ENCODE peak calls at places on chromosomes 12 and 14, in six cellular contexts. B is retina; S is upper lobe of right lung; G is RKO; Q is uterus; M is stimulated activated naive CD4-positive, alpha-beta T cell. A is an unnamed sample.

GRCh38 chr12:27780612-27781408 is 774 bp upstream of the MANSC4 start:
- DNase-seq in B (no peak), S (no peak), G (peak), Q (peak), M (peak), A (no peak)

GRCh38 chr12:95074766-95075165 is 1.3 kb upstream of the NR2C1 start:
- DNase-seq in B (no peak), S (no peak), G (no peak), Q (no peak), M (no peak), A (no peak)

GRCh38 chr12:120199595-120200306 is 1.2 kb downstream of the RPLP0 start:
- DNase-seq in B (no peak), S (no peak), G (peak), Q (peak), M (no peak), A (no peak)

GRCh38 chr14:90819734-90820393 is 3.6 kb upstream of the TTC7B start:
- DNase-seq in B (no peak), S (no peak), G (no peak), Q (no peak), M (no peak), A (no peak)

GRCh38 chr12:20588057-20588456 is 107.1 kb upstream of the SLCO1C1 start:
- DNase-seq in B (peak), S (no peak), G (no peak), Q (no peak), M (no peak), A (no peak)

GRCh38 chr14:34462132-34462893 is at the start of gene SPTSSA:
- DNase-seq in B (peak), S (peak), G (peak), Q (peak), M (peak), A (peak)

GRCh38 chr14:99254391-99255009 is 17.5 kb downstream of the BCL11B start:
- DNase-seq in B (peak), S (no peak), G (no peak), Q (no peak), M (no peak), A (no peak)

GRCh38 chr14:64279719-64280668 is 14.2 kb downstream of the ESR2 start:
- DNase-seq in B (no peak), S (no peak), G (peak), Q (peak), M (no peak), A (no peak)

GRCh38 chr12:132489078-132489601 is 811 bp upstream of the FBRSL1 start:
- DNase-seq in B (peak), S (peak), G (no peak), Q (no peak), M (peak), A (peak)

GRCh38 chr12:122855071-122855829 is 20.0 kb downstream of the HIP1R start:
- DNase-seq in B (no peak), S (no peak), G (no peak), Q (no peak), M (no peak), A (no peak)

GRCh38 chr12:95982602-95983001 is 13.5 kb downstream of the HAL start:
- DNase-seq in B (no peak), S (no peak), G (no peak), Q (no peak), M (no peak), A (no peak)

GRCh38 chr14:85254718-85255117 is 275.2 kb upstream of the FLRT2 start:
- DNase-seq in B (no peak), S (no peak), G (no peak), Q (no peak), M (no peak), A (no peak)

GRCh38 chr12:71000748-71001147 is 80.2 kb upstream of the PTPRR start:
- DNase-seq in B (no peak), S (no peak), G (no peak), Q (no peak), M (no peak), A (no peak)

GRCh38 chr12:70840966-70841365 is 79.6 kb downstream of the PTPRR start:
- DNase-seq in B (no peak), S (no peak), G (no peak), Q (no peak), M (no peak), A (no peak)

GRCh38 chr12:95070378-95070777 is 3.0 kb downstream of the NR2C1 start:
- DNase-seq in B (no peak), S (no peak), G (no peak), Q (no peak), M (no peak), A (no peak)

GRCh38 chr12:33605776-33606175 is 166.2 kb upstream of the SYT10 start:
- DNase-seq in B (no peak), S (no peak), G (peak), Q (no peak), M (no peak), A (no peak)

GRCh38 chr14:49951946-49952345 is 59.1 kb downstream of the ARF6 start:
- DNase-seq in B (no peak), S (no peak), G (no peak), Q (no peak), M (no peak), A (no peak)

A was measured in naive thymus-derived CD8-positive, alpha-beta T cell.